ENCODE peak calls at places on chromosome 2, in eight cellular contexts. X, Y, K, N, R, G, I and J are unnamed samples.

GRCh38 chr2:209624192-209624938 is 147.3 kb upstream of the UNC80 start:
- DNase-seq in N (no peak), K (no peak), Y (no peak), R (no peak), I (no peak), G (no peak), X (no peak), J (no peak)

GRCh38 chr2:225270861-225271260 is 128.6 kb upstream of the NYAP2 start:
- DNase-seq in R (no peak), X (no peak), G (no peak), K (no peak), Y (peak), I (no peak), N (peak), J (no peak)

GRCh38 chr2:241849616-241850543 is 8.8 kb downstream of the PDCD1 start:
- DNase-seq in K (no peak), R (no peak), I (no peak), X (no peak), G (no peak), Y (no peak), N (no peak), J (no peak)

GRCh38 chr2:35104306-35104705 is 1251.3 kb upstream of the CRIM1 start:
- DNase-seq in R (no peak), X (no peak), G (no peak), Y (no peak), K (no peak), I (no peak), N (no peak), J (no peak)

GRCh38 chr2:147110962-147111361 is 733.9 kb upstream of the ACVR2A start:
- DNase-seq in X (no peak), Y (no peak), I (no peak), G (no peak), N (no peak), K (no peak), R (no peak), J (no peak)

GRCh38 chr2:184721881-184722280 is 123.6 kb downstream of the ZNF804A start:
- DNase-seq in X (no peak), K (no peak), Y (no peak), I (no peak), G (no peak), R (no peak), N (no peak), J (no peak)

GRCh38 chr2:140604096-140604495 is 1526.7 kb downstream of the LRP1B start:
- DNase-seq in X (no peak), R (no peak), I (no peak), G (no peak), Y (no peak), N (no peak), K (no peak), J (no peak)

GRCh38 chr2:218465987-218466633 is 47.2 kb downstream of the VIL1 start:
- DNase-seq in Y (peak), N (peak), G (no peak), R (no peak), K (no peak), I (no peak), X (no peak), J (no peak)

GRCh38 chr2:219247678-219248642 is 2.7 kb downstream of the STK16 start:
- DNase-seq in N (peak), K (peak), G (no peak), R (no peak), X (no peak), Y (no peak), I (no peak), J (no peak)

GRCh38 chr2:236694125-236694888 is 124.7 kb downstream of the ACKR3 start:
- DNase-seq in K (no peak), I (no peak), G (no peak), Y (no peak), X (no peak), R (no peak), N (no peak), J (no peak)

GRCh38 chr2:213122730-213123129 is 28.7 kb downstream of the IKZF2 start:
- DNase-seq in G (no peak), I (peak), Y (no peak), X (no peak), K (no peak), R (no peak), N (no peak), J (no peak)

GRCh38 chr2:72924353-72925240 is 7.3 kb downstream of the EMX1 start:
- DNase-seq in Y (no peak), G (no peak), X (no peak), K (no peak), R (no peak), I (no peak), N (peak), J (no peak)

GRCh38 chr2:106020821-106021316 is 173.2 kb downstream of the UXS1 start:
- DNase-seq in G (no peak), X (peak), N (no peak), R (no peak), Y (no peak), I (no peak), K (no peak), J (no peak)

GRCh38 chr2:84697895-84698294 is 181.6 kb downstream of the DNAH6 start:
- DNase-seq in K (no peak), I (no peak), N (peak), R (no peak), X (no peak), G (no peak), Y (no peak), J (no peak)

GRCh38 chr2:129748653-129749052 is 230.8 kb upstream of the RAB6C start:
- DNase-seq in R (no peak), Y (no peak), N (peak), K (no peak), G (no peak), X (no peak), I (no peak), J (no peak)

GRCh38 chr2:159684796-159685195 is 27.5 kb upstream of the MARCHF7 start:
- DNase-seq in N (no peak), R (no peak), X (no peak), K (no peak), Y (peak), I (no peak), G (no peak), J (no peak)

GRCh38 chr2:71935291-71935848 is 212.3 kb downstream of the CYP26B1 start:
- DNase-seq in X (peak), K (peak), R (peak), G (peak), Y (no peak), I (peak), N (no peak), J (peak)

GRCh38 chr2:68767031-68767961 is 32.7 kb downstream of the ARHGAP25 start:
- DNase-seq in I (peak), K (peak), X (no peak), R (no peak), G (no peak), Y (no peak), N (no peak), J (no peak)

GRCh38 chr2:231396058-231396821 is 730 bp downstream of the B3GNT7 start:
- DNase-seq in Y (no peak), K (no peak), I (no peak), R (no peak), G (no peak), N (no peak), X (no peak), J (no peak)

GRCh38 chr2:102488063-102488462 is 15.0 kb downstream of the SLC9A4 start:
- DNase-seq in K (peak), I (peak), R (no peak), X (no peak), Y (peak), N (no peak), G (no peak), J (no peak)

GRCh38 chr2:127024769-127025356 is 82.1 kb downstream of the BIN1 start:
- DNase-seq in N (peak), G (peak), X (no peak), I (peak), R (no peak), Y (peak), K (peak), J (peak)

GRCh38 chr2:61566566-61566965 is 28.4 kb upstream of the XPO1 start:
- DNase-seq in K (no peak), N (no peak), G (no peak), I (no peak), Y (no peak), X (no peak), R (no peak), J (no peak)

GRCh38 chr2:207073791-207074678 is 91.7 kb downstream of the KLF7 start:
- DNase-seq in K (no peak), R (no peak), G (no peak), N (peak), Y (peak), X (no peak), I (no peak), J (no peak)

GRCh38 chr2:99140860-99141109 is 722 bp upstream of the C2orf15 start:
- DNase-seq in X (no peak), N (no peak), R (no peak), I (no peak), Y (no peak), G (no peak), K (no peak), J (no peak)

GRCh38 chr2:25960920-25961319 is 21.4 kb downstream of the KIF3C start:
- DNase-seq in G (no peak), Y (peak), I (no peak), R (no peak), X (no peak), K (no peak), N (no peak), J (no peak)

GRCh38 chr2:110978871-110979833 is 141.6 kb upstream of the BCL2L11 start:
- DNase-seq in X (no peak), G (no peak), N (no peak), K (no peak), R (no peak), I (no peak), Y (no peak), J (no peak)

GRCh38 chr2:144350151-144350802 is 169.6 kb downstream of the ZEB2 start:
- DNase-seq in I (no peak), R (no peak), N (peak), X (no peak), G (no peak), K (no peak), Y (peak), J (no peak)

GRCh38 chr2:119523383-119523958 is 812 bp downstream of the SCTR start:
- DNase-seq in G (no peak), N (no peak), Y (no peak), R (no peak), I (no peak), X (no peak), K (no peak), J (no peak)

GRCh38 chr2:121810959-121811853 is 55.8 kb downstream of the TSN start:
- DNase-seq in R (peak), N (peak), K (peak), G (peak), I (peak), Y (peak), X (peak), J (peak)

GRCh38 chr2:198376677-198377076 is 572.3 kb downstream of the PLCL1 start:
- DNase-seq in G (no peak), X (no peak), I (no peak), N (no peak), K (no peak), Y (peak), R (no peak), J (no peak)

GRCh38 chr2:195413422-195413821 is 243.6 kb upstream of the SLC39A10 start:
- DNase-seq in G (no peak), K (no peak), X (no peak), Y (peak), I (no peak), N (no peak), R (no peak), J (no peak)

GRCh38 chr2:168583064-168583709 is 127.1 kb downstream of the CERS6 start:
- DNase-seq in R (no peak), Y (peak), I (no peak), K (no peak), N (no peak), X (no peak), G (no peak), J (no peak)
- H3K4me3 ChIP-seq in R (no peak), Y (no peak), I (no peak), K (no peak), N (no peak), X (no peak), G (no peak), J (no peak)

GRCh38 chr2:177882501-177882900 is 190.1 kb downstream of the PDE11A start:
- DNase-seq in R (no peak), K (no peak), Y (no peak), G (no peak), X (no peak), N (no peak), I (no peak), J (no peak)

GRCh38 chr2:177881001-177881748 is 191.4 kb downstream of the PDE11A start:
- DNase-seq in Y (no peak), N (no peak), I (no peak), K (no peak), X (no peak), G (no peak), R (no peak), J (no peak)

GRCh38 chr2:177883177-177883576 is 189.4 kb downstream of the PDE11A start:
- DNase-seq in I (no peak), G (no peak), N (no peak), Y (no peak), R (no peak), X (no peak), K (no peak), J (no peak)

GRCh38 chr2:177880278-177880677 is 192.3 kb downstream of the PDE11A start:
- DNase-seq in X (no peak), Y (no peak), K (no peak), R (no peak), N (no peak), I (no peak), G (no peak), J (no peak)

DNA sequence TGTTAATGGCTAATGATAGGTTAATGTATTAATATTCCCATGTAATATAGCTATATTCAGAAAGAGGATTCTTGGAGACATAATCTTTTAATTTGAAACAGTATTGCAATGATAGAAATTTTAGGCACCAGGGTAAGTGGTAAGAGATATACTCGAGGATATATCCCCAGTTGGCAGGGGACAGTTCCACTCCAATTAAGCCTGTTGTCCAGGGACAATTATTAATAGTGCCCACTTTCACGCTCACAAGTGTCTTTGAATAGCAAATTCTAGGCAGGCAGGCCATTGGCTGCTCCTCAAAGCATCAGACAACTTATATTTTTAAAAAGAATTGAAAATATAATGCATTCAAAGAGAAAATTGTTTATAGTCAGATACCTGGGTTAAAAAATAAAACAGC is 190.7 kb downstream of the PDE11A start:
- DNase-seq in X (no peak), G (no peak), I (no peak), N (no peak), Y (no peak), R (no peak), K (no peak), J (no peak)
- H3K27ac ChIP-seq in X (peak), G (no peak), I (no peak), N (no peak), Y (no peak), R (no peak), K (no peak), J (no peak)

DNA sequence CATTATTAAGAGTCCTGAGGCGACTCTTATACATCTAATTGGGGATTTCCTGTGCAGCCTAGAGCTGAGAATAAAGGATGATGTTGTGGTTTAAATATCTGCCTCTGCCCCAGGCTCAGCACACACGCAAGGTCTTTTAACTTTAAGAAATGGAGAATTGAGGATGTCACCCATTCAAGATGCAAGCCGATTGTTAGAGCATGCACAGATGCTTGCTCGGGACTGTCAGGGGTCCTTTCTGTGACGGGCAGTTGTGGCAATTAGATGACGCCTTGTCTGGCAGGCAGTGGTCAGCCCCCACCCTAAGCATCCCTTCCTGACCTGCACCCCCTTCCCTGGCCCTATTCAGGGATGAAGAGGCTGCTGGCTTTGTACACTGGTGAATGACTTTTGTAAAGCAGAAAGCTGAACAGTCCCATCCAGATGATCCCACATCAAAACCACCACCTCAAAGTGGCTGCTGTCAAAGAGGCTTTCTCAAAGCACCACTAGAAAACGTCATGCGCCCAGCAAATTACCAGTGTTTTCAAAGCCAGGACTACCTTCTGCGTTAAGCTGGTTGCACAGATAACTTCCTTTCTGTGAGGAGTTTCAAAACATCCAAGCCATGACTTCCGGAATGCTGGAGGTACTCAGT is 23.7 kb downstream of the FAM178B start:
- DNase-seq in G (no peak), Y (no peak), I (no peak), X (no peak), K (peak), R (no peak), N (no peak), J (no peak)
- H3K4me3 ChIP-seq in G (no peak), Y (no peak), I (no peak), X (no peak), K (no peak), R (no peak), N (no peak), J (no peak)

DNA sequence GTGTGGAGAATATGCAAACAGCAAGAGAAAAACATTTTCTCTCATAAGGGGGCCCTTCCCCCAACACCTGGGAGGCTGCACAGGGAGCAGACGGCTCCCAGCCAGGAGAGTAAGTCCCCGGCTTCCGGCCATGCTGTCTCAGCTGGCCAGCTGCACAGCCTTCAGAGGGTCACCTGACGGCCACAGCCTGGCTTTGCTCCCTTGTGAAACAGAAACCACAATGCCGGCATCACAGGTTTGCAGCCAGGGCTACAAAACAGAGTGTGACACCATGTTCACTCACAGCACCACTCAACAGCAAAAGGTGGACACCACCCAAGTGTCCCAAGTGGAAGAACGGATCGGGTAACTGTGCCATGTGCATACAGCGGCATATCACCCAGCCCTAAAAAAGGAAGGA is 86.9 kb upstream of the GPC1 start:
- DNase-seq in X (no peak), I (no peak), R (no peak), G (no peak), Y (peak), K (no peak), N (no peak), J (no peak)
- H3K27ac ChIP-seq in X (no peak), I (no peak), R (no peak), G (no peak), Y (no peak), K (no peak), N (no peak), J (no peak)